ENCODE peak calls at places on chromosomes 7 and 10, in nine cellular contexts. W is HL-60, A is HepG2, G is HCT116, K is GM23338, E is Panc1, N is SK-N-SH, I is K562, U is GM12878. R is an unnamed sample.

GRCh38 chr7:116139007-116139406 is 71.3 kb upstream of the TES start:
- DNase-seq in E (no peak), A (peak), G (no peak), K (no peak), W (no peak), U (no peak), I (no peak), N (no peak), R (no peak)

GRCh38 chr7:87628780-87629569 is 777 bp downstream of the RUNDC3B start:
- DNase-seq in E (no peak), G (peak), K (peak), W (no peak), A (peak), I (no peak), N (peak), U (no peak), R (no peak)

GRCh38 chr7:22649686-22650085 is 77.3 kb upstream of the IL6 start:
- DNase-seq in I (no peak), G (no peak), K (no peak), U (no peak), N (no peak), W (no peak), E (no peak), A (no peak), R (no peak)

GRCh38 chr7:6425948-6426347 is 21.8 kb downstream of the DAGLB start:
- DNase-seq in N (no peak), I (no peak), K (no peak), U (no peak), W (no peak), A (no peak), E (no peak), G (no peak), R (no peak)

GRCh38 chr7:154744226-154744860 is 258.6 kb downstream of the PAXIP1 start:
- DNase-seq in G (no peak), E (peak), I (peak), W (no peak), A (no peak), U (no peak), N (peak), K (peak), R (peak)

GRCh38 chr7:18320971-18321567 is 174.5 kb upstream of the HDAC9 start:
- DNase-seq in I (peak), W (peak), U (no peak), G (peak), N (peak), E (peak), A (peak), K (peak), R (peak)

GRCh38 chr10:15943461-15943860 is 83.2 kb upstream of the MINDY3 start:
- DNase-seq in N (no peak), U (no peak), E (no peak), I (no peak), A (no peak), K (no peak), W (no peak), G (no peak), R (no peak)

GRCh38 chr10:121791761-121792160 is 136.1 kb downstream of the ATE1 start:
- DNase-seq in K (no peak), U (no peak), E (no peak), A (no peak), I (no peak), N (no peak), G (no peak), W (no peak), R (no peak)

GRCh38 chr7:98136423-98136822 is 29.8 kb downstream of the LMTK2 start:
- DNase-seq in W (no peak), K (no peak), I (no peak), G (no peak), E (no peak), U (no peak), N (no peak), A (peak), R (no peak)

GRCh38 chr7:81256991-81257390 is 338.1 kb upstream of the SEMA3C start:
- DNase-seq in G (no peak), K (peak), A (peak), E (no peak), W (no peak), I (no peak), N (no peak), U (no peak), R (peak)

GRCh38 chr7:34558026-34558425 is 100.0 kb upstream of the NPSR1 start:
- DNase-seq in K (no peak), E (no peak), I (no peak), U (no peak), W (no peak), A (no peak), N (no peak), G (no peak), R (no peak)

GRCh38 chr7:133344275-133344674 is 91.4 kb downstream of the EXOC4 start:
- DNase-seq in I (no peak), K (peak), E (no peak), G (no peak), W (no peak), A (no peak), U (no peak), N (peak), R (peak)

GRCh38 chr7:111006691-111007090 is 84.2 kb upstream of the LRRN3 start:
- DNase-seq in I (no peak), K (no peak), A (no peak), N (no peak), U (no peak), E (no peak), W (no peak), G (no peak), R (no peak)

GRCh38 chr10:89373916-89374711 is 3.7 kb upstream of the IFIT1B start:
- DNase-seq in I (no peak), A (peak), W (no peak), U (no peak), G (no peak), K (no peak), E (peak), N (peak), R (no peak)

GRCh38 chr7:36448781-36449379 is 59.2 kb downstream of the ANLN start:
- DNase-seq in W (no peak), A (peak), E (no peak), I (no peak), G (no peak), U (no peak), N (no peak), K (no peak), R (no peak)

GRCh38 chr7:117012284-117013174 is 59.2 kb downstream of the ST7 start:
- DNase-seq in G (peak), K (peak), E (peak), I (no peak), U (peak), A (peak), N (peak), W (no peak), R (peak)

GRCh38 chr7:47435889-47436312 is 146.0 kb downstream of the TNS3 start:
- DNase-seq in I (peak), G (peak), A (peak), N (peak), W (peak), E (peak), U (no peak), K (peak), R (peak)

GRCh38 chr7:3039787-3040186 is 3.9 kb downstream of the CARD11 start:
- DNase-seq in G (no peak), U (no peak), W (no peak), A (no peak), E (no peak), I (no peak), K (no peak), N (peak), R (no peak)

GRCh38 chr7:97407106-97407505 is 289.6 kb downstream of the SDHAF3 start:
- DNase-seq in N (no peak), I (no peak), K (no peak), E (no peak), U (no peak), G (no peak), W (no peak), A (no peak), R (no peak)

GRCh38 chr7:46848944-46849343 is 733.0 kb downstream of the TNS3 start:
- DNase-seq in A (no peak), E (no peak), N (no peak), G (no peak), I (no peak), U (no peak), W (no peak), K (no peak), R (no peak)

GRCh38 chr10:73413108-73413527 is 740 bp downstream of the ANXA7 start:
- DNase-seq in E (peak), A (peak), U (peak), N (peak), K (peak), W (peak), G (peak), I (peak), R (peak)

GRCh38 chr7:47882635-47883034 is 65.6 kb downstream of the PKD1L1 start:
- DNase-seq in W (no peak), G (no peak), N (no peak), K (no peak), A (no peak), E (no peak), I (no peak), U (no peak), R (no peak)

GRCh38 chr7:27549621-27550020 is 113.1 kb downstream of the HIBADH start:
- DNase-seq in I (no peak), U (no peak), E (no peak), K (no peak), A (no peak), W (no peak), G (no peak), N (no peak), R (no peak)

DNA sequence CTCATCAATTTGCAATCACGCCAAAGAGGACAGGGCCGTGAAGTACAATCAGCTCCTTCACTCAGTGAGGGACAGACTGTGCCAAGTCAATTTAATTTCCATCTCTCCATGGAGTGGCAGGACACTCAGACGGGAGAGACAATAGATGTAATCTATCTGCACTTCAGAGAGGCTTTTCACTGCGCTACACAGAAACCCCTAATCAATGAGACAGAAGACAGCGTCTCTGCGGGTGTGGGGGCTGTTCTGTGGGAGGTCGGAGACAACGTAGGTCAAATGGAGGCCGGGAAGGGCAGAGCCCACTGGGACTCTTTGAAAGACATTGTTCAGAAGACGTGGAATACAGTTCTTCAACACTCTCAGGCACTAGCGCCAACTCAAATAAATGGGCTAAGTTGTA is 541.1 kb upstream of the ADARB2 start:
- DNase-seq in I (no peak), U (no peak), K (no peak), W (no peak), N (no peak), G (no peak), E (no peak), A (no peak), R (no peak)
- TF ChIP-seq REST in I (no peak), U (no peak), K (no peak), W (no peak), N (no peak), G (no peak), E (no peak), A (no peak), R (no peak)

DNA sequence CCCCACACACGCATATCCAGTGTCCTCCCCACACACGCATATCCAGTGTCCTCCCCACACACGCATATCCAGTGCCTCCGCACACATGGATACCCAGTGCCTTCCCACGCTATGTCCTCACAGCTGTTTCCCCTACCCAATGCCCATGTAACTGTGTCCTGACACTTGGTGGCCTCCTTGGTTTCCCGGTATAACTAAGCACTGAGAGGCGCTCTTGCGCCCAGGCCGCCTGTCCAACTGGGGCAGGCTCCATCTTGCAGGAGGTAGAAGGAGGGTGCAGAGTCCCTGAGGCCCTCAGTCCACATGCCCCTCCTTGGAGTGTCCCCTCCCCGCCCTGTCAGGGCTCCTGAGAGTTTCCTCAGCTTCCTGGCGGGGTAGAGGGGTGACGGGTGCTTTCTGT is 535.6 kb downstream of the DNAJB6 start:
- DNase-seq in A (no peak), W (no peak), E (no peak), I (no peak), U (no peak), N (no peak), K (no peak), G (no peak), R (no peak)
- TF ChIP-seq REST in A (no peak), W (no peak), E (no peak), I (no peak), U (no peak), N (no peak), K (no peak), G (no peak), R (no peak)

DNA sequence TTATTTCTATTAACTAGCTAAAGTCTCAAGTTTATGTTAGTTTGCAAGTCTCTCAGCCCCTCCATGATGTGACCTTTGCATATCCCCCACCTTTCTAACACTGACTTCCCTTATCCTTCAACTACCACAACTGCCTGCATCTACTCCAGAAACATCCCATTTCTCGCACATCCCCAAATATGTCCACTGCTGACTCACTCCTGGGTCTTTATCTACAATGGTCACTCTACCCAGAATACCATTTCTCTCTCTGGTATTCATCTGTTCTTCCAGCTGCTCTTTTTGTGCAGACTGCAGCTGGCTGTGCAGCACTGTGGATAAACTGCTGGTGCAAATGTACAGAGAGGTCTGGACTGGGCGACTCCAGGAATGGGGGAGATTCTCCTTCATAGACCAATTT is 32.7 kb upstream of the PRSS1 start:
- DNase-seq in I (no peak), G (no peak), K (no peak), A (no peak), E (no peak), N (no peak), U (no peak), W (no peak), R (no peak)
- TF ChIP-seq REST in I (no peak), G (no peak), K (no peak), A (no peak), E (no peak), N (no peak), U (no peak), W (no peak), R (no peak)

GRCh38 chr7:148709019-148709418 is 10.3 kb downstream of the CUL1 start:
- DNase-seq in G (no peak), W (no peak), A (no peak), E (no peak), I (no peak), K (no peak), U (no peak), N (no peak), R (no peak)

GRCh38 chr7:148706368-148706767 is 7.7 kb downstream of the CUL1 start:
- DNase-seq in I (no peak), A (peak), K (no peak), W (no peak), N (no peak), G (no peak), E (no peak), U (no peak), R (no peak)

GRCh38 chr7:148704966-148705365 is 6.3 kb downstream of the CUL1 start:
- DNase-seq in N (no peak), K (no peak), A (no peak), E (no peak), W (no peak), G (no peak), I (no peak), U (no peak), R (no peak)

GRCh38 chr7:148711191-148712102 is 12.7 kb downstream of the CUL1 start:
- DNase-seq in K (no peak), A (no peak), N (no peak), G (no peak), E (no peak), U (no peak), W (no peak), I (no peak), R (no peak)

DNA sequence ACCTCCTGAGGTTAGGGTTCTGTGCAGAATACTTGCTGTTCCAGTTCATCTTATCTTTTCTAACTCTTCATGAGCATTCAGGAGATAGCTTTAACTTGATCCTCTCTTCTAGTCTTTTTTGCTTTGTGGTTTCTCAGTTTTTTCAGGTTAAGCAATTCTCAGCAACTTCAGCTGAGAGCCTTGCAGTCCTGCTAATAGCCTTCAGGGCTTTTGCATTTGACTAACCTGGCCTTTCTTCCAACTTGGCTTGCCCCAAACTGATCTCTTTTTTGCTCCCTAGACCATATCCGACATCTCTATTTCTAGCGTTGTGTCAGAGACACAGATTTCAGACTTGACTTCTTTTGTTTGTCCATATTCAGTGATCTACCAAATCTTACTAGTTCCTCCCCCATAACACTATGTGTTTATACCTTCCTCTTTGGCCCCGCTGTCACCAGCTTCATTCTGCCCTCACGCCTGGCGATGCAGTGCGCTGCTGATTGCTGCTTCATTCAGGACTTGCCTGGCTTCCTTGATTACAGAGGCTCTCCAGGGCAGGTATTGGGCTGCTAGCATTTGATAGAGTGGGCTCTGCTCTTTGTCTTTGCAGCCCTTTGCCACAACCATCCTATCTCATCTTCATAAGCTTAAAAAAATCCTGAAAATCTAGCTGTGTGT is 9.5 kb downstream of the CUL1 start:
- DNase-seq in W (no peak), E (no peak), G (no peak), N (no peak), I (no peak), K (no peak), A (no peak), U (no peak), R (no peak)
- TF ChIP-seq REST in W (no peak), E (no peak), G (no peak), N (no peak), I (no peak), K (no peak), A (no peak), U (no peak), R (no peak)

GRCh38 chr10:34335960-34336359 is 479.1 kb downstream of the PARD3 start:
- DNase-seq in W (no peak), K (no peak), A (no peak), I (no peak), G (no peak), N (no peak), E (no peak), U (no peak), R (no peak)

GRCh38 chr10:34337917-34338316 is 477.2 kb downstream of the PARD3 start:
- DNase-seq in A (no peak), N (no peak), I (no peak), U (no peak), W (no peak), K (no peak), E (no peak), G (no peak), R (no peak)

GRCh38 chr10:34343764-34344163 is 471.3 kb downstream of the PARD3 start:
- DNase-seq in W (no peak), A (no peak), K (no peak), I (no peak), E (no peak), G (no peak), U (no peak), N (no peak), R (no peak)

GRCh38 chr10:34341473-34341872 is 473.6 kb downstream of the PARD3 start:
- DNase-seq in A (no peak), U (no peak), G (no peak), K (no peak), E (no peak), N (no peak), I (no peak), W (no peak), R (no peak)

DNA sequence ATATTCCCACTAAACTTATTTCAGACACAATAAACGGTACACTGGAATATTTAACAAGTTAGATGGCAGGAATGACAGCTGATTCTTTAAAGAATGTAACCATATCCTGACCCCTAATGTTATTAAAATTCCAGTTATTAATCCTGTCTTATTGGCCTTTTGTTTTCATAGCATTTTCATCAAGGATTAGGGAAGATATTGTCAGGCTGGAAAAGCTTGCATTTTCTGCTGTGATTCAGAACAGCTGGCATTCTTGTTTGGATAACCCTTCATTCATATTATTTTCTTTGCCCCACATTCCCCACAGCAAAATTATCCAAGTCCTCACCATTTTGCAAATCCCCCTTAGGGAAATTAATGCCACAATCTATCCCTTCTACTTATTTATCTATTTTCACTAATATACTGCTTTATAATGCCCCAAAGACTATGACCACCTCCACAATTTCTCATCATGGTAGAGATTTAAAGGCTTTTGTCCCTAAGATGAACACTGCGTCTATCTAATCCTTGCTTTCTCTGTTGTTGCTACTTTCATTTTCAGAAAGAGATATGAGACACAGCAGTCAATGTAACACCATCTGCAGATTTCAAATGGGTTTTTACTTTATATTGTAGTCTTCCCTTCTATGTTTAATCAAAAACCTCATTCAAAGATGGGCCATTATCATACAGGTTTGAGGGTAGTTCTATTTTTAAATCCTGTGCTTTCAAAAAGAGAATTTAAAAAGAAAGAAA is 475.1 kb downstream of the PARD3 start:
- DNase-seq in U (no peak), G (no peak), I (no peak), E (no peak), W (no peak), A (no peak), N (no peak), K (no peak), R (no peak)
- TF ChIP-seq REST in U (no peak), G (no peak), I (no peak), E (no peak), W (no peak), A (no peak), N (no peak), K (no peak), R (no peak)

GRCh38 chr7:112765105-112765504 is 25.1 kb downstream of the TMEM168 start:
- DNase-seq in N (no peak), U (no peak), I (no peak), G (no peak), K (no peak), A (no peak), W (no peak), E (no peak), R (no peak)

GRCh38 chr7:112771166-112771565 is 19.0 kb downstream of the TMEM168 start:
- DNase-seq in I (no peak), E (no peak), A (no peak), N (no peak), W (no peak), G (no peak), U (no peak), K (no peak), R (no peak)

DNA sequence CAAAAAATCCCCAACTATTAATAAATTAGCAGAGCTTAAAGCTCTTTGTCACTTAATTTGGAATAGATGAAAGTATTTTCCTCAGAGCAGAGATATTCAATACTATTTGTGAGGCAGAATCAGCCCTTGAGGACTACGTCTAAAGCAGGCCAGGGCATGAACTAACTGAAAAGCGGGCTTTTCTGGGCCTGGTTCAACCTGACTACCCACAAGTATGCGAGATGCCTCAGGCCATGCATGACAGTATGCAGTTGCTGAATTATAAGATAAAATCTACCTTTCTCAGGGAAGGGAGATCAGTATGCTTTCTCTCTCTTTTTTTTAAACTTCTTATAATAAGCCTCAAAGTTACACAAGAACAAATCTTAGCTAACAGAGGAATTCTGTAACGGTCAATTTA is 20.1 kb downstream of the TMEM168 start:
- DNase-seq in N (no peak), K (no peak), I (no peak), W (no peak), A (no peak), G (no peak), E (no peak), U (no peak), R (no peak)
- TF ChIP-seq REST in N (no peak), K (no peak), I (no peak), W (no peak), A (no peak), G (no peak), E (no peak), U (no peak), R (no peak)

GRCh38 chr10:71621263-71621751 is 98.3 kb downstream of the C10orf105 start:
- DNase-seq in I (no peak), E (no peak), W (no peak), A (no peak), K (peak), G (no peak), U (no peak), N (peak), R (no peak)
- TF ChIP-seq REST in I (no peak), E (no peak), W (no peak), A (no peak), K (no peak), G (no peak), U (no peak), N (no peak), R (no peak)